ENCODE peak calls at places on chromosomes 2 and 18, in ten cellular contexts. One of them, this sample, is unnamed. For H3K27me3 and H3K4me1, the result is how much of the 10 kb centered on the place peaks cover.

GRCh38 chr2:191701696-191702095 is 23.8 kb downstream of the NABP1 start:
- DNase-seq in left ventricle myocardium inferior: no peak
- DNase-seq in tibial artery: no peak
- DNase-seq in sigmoid colon: no peak
- DNase-seq in endothelial cell of umbilical vein: no peak
- DNase-seq in transverse colon: no peak
- DNase-seq in Peyer's patch: no peak
- DNase-seq in ascending aorta: no peak
- DNase-seq in suprapubic skin: no peak
- DNase-seq in colonic mucosa: no peak
- DNase-seq in this sample: no peak

GRCh38 chr18:63366270-63366990 is 576 bp downstream of the KDSR start:
- DNase-seq in left ventricle myocardium inferior: peak
- DNase-seq in tibial artery: peak
- DNase-seq in sigmoid colon: peak
- DNase-seq in endothelial cell of umbilical vein: peak
- DNase-seq in transverse colon: peak
- DNase-seq in Peyer's patch: peak
- DNase-seq in ascending aorta: peak
- DNase-seq in suprapubic skin: peak
- DNase-seq in colonic mucosa: peak
- DNase-seq in this sample: peak

GRCh38 chr18:79523221-79523737 is 127.5 kb downstream of the NFATC1 start:
- DNase-seq in left ventricle myocardium inferior: no peak
- DNase-seq in tibial artery: no peak
- DNase-seq in sigmoid colon: no peak
- DNase-seq in endothelial cell of umbilical vein: no peak
- DNase-seq in transverse colon: no peak
- DNase-seq in Peyer's patch: peak
- DNase-seq in ascending aorta: no peak
- DNase-seq in suprapubic skin: no peak
- DNase-seq in colonic mucosa: no peak
- DNase-seq in this sample: no peak

GRCh38 chr2:120261387-120262006 is 8.8 kb downstream of the RALB start:
- DNase-seq in left ventricle myocardium inferior: no peak
- DNase-seq in tibial artery: no peak
- DNase-seq in sigmoid colon: no peak
- DNase-seq in endothelial cell of umbilical vein: no peak
- DNase-seq in transverse colon: no peak
- DNase-seq in Peyer's patch: no peak
- DNase-seq in ascending aorta: no peak
- DNase-seq in suprapubic skin: no peak
- DNase-seq in colonic mucosa: no peak
- DNase-seq in this sample: no peak

GRCh38 chr2:37154790-37155189 is 2.0 kb downstream of the EIF2AK2 start:
- DNase-seq in left ventricle myocardium inferior: no peak
- DNase-seq in tibial artery: no peak
- DNase-seq in sigmoid colon: no peak
- DNase-seq in endothelial cell of umbilical vein: no peak
- DNase-seq in transverse colon: no peak
- DNase-seq in Peyer's patch: no peak
- DNase-seq in ascending aorta: no peak
- DNase-seq in suprapubic skin: no peak
- DNase-seq in colonic mucosa: no peak
- DNase-seq in this sample: no peak

GRCh38 chr2:235000426-235001236 is 48.8 kb downstream of the SH3BP4 start:
- DNase-seq in left ventricle myocardium inferior: no peak
- DNase-seq in tibial artery: no peak
- DNase-seq in sigmoid colon: peak
- DNase-seq in endothelial cell of umbilical vein: peak
- DNase-seq in transverse colon: peak
- DNase-seq in Peyer's patch: peak
- DNase-seq in ascending aorta: no peak
- DNase-seq in suprapubic skin: no peak
- DNase-seq in colonic mucosa: peak
- DNase-seq in this sample: no peak

GRCh38 chr18:12645751-12646203 is 12.1 kb downstream of the SPIRE1 start:
- DNase-seq in left ventricle myocardium inferior: peak
- DNase-seq in tibial artery: peak
- DNase-seq in sigmoid colon: peak
- DNase-seq in endothelial cell of umbilical vein: peak
- DNase-seq in transverse colon: no peak
- DNase-seq in Peyer's patch: no peak
- DNase-seq in ascending aorta: peak
- DNase-seq in suprapubic skin: no peak
- DNase-seq in colonic mucosa: no peak
- DNase-seq in this sample: no peak

GRCh38 chr2:221495766-221496165 is 76.3 kb downstream of the EPHA4 start:
- DNase-seq in left ventricle myocardium inferior: no peak
- DNase-seq in tibial artery: no peak
- DNase-seq in sigmoid colon: no peak
- DNase-seq in endothelial cell of umbilical vein: no peak
- DNase-seq in transverse colon: no peak
- DNase-seq in Peyer's patch: no peak
- DNase-seq in ascending aorta: no peak
- DNase-seq in suprapubic skin: no peak
- DNase-seq in colonic mucosa: no peak
- DNase-seq in this sample: no peak

GRCh38 chr18:76422838-76423237 is 72.2 kb downstream of the ZNF516 start:
- DNase-seq in left ventricle myocardium inferior: no peak
- DNase-seq in tibial artery: no peak
- DNase-seq in sigmoid colon: no peak
- DNase-seq in endothelial cell of umbilical vein: no peak
- DNase-seq in transverse colon: no peak
- DNase-seq in Peyer's patch: no peak
- DNase-seq in ascending aorta: no peak
- DNase-seq in suprapubic skin: no peak
- DNase-seq in colonic mucosa: no peak
- DNase-seq in this sample: no peak

GRCh38 chr2:143717532-143718168 is 588.4 kb downstream of the ARHGAP15 start:
- DNase-seq in left ventricle myocardium inferior: no peak
- DNase-seq in tibial artery: no peak
- DNase-seq in sigmoid colon: no peak
- DNase-seq in endothelial cell of umbilical vein: no peak
- DNase-seq in transverse colon: no peak
- DNase-seq in Peyer's patch: no peak
- DNase-seq in ascending aorta: no peak
- DNase-seq in suprapubic skin: no peak
- DNase-seq in colonic mucosa: no peak
- DNase-seq in this sample: no peak

GRCh38 chr18:38198956-38199355 is 633.4 kb upstream of the CELF4 start:
- DNase-seq in left ventricle myocardium inferior: no peak
- DNase-seq in tibial artery: no peak
- DNase-seq in sigmoid colon: no peak
- DNase-seq in endothelial cell of umbilical vein: no peak
- DNase-seq in transverse colon: no peak
- DNase-seq in Peyer's patch: no peak
- DNase-seq in ascending aorta: no peak
- DNase-seq in suprapubic skin: no peak
- DNase-seq in colonic mucosa: no peak
- DNase-seq in this sample: no peak

GRCh38 chr2:189580267-189580661 is 322 bp downstream of the SLC40A1 start:
- DNase-seq in left ventricle myocardium inferior: peak
- DNase-seq in tibial artery: peak
- DNase-seq in sigmoid colon: peak
- DNase-seq in endothelial cell of umbilical vein: no peak
- DNase-seq in transverse colon: peak
- DNase-seq in Peyer's patch: peak
- DNase-seq in ascending aorta: no peak
- DNase-seq in suprapubic skin: no peak
- DNase-seq in colonic mucosa: no peak
- DNase-seq in this sample: no peak

GRCh38 chr2:189579585-189579984 is 1.0 kb downstream of the SLC40A1 start:
- DNase-seq in left ventricle myocardium inferior: no peak
- DNase-seq in tibial artery: no peak
- DNase-seq in sigmoid colon: no peak
- DNase-seq in endothelial cell of umbilical vein: peak
- DNase-seq in transverse colon: no peak
- DNase-seq in Peyer's patch: no peak
- DNase-seq in ascending aorta: no peak
- DNase-seq in suprapubic skin: no peak
- DNase-seq in colonic mucosa: no peak
- DNase-seq in this sample: no peak

GRCh38 chr2:189582140-189582825 is 1.7 kb upstream of the SLC40A1 start:
- DNase-seq in left ventricle myocardium inferior: no peak
- DNase-seq in tibial artery: no peak
- DNase-seq in sigmoid colon: no peak
- DNase-seq in endothelial cell of umbilical vein: no peak
- DNase-seq in transverse colon: no peak
- DNase-seq in Peyer's patch: no peak
- DNase-seq in ascending aorta: no peak
- DNase-seq in suprapubic skin: no peak
- DNase-seq in colonic mucosa: no peak
- DNase-seq in this sample: no peak

GRCh38 chr2:189581354-189582139 is 961 bp upstream of the SLC40A1 start:
- DNase-seq in left ventricle myocardium inferior: peak
- DNase-seq in tibial artery: no peak
- DNase-seq in sigmoid colon: peak
- DNase-seq in endothelial cell of umbilical vein: no peak
- DNase-seq in transverse colon: peak
- DNase-seq in Peyer's patch: peak
- DNase-seq in ascending aorta: no peak
- DNase-seq in suprapubic skin: no peak
- DNase-seq in colonic mucosa: peak
- DNase-seq in this sample: no peak

DNA sequence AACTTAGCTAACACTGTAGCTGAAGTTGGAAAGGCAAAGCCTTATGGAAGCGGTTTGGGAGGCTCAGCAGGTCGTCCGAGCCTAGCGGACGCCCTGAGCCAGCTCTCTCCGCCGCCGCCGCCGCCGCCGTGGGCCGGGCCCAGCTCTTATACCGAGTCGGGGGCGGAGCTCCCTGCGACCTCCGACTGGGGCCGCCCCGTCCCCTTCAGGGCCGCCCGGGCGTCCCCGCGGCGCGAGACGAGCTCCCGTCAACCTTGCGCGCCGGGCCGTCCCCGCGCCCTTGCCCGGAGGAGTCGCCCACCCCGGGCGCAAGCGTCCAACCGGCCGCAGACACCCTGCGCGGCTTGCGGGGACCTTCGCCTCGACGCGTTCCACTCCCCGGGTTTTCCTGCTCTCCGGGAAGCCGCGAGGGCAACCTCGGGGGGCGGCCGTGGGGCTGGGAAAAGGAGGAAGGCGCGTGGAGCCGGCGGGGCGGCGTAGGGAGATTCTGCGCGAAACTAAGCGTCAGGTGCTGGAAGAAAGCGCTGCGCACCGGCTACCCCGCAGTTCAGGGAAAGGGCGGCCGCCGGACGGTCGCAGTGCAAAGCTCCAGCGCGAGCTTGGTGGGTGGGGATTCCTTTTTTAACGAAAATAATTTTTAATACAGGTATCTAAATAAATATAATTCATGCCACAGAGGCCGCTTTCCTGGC is at the start of gene SLC40A1:
- DNase-seq in left ventricle myocardium inferior: peak
- DNase-seq in tibial artery: peak
- DNase-seq in sigmoid colon: peak
- DNase-seq in endothelial cell of umbilical vein: peak
- DNase-seq in transverse colon: peak
- DNase-seq in Peyer's patch: peak
- DNase-seq in ascending aorta: peak
- DNase-seq in suprapubic skin: peak
- DNase-seq in colonic mucosa: peak
- DNase-seq in this sample: peak
- H3K27me3 ChIP-seq in left ventricle myocardium inferior: under half
- H3K27me3 ChIP-seq in tibial artery: under half
- H3K27me3 ChIP-seq in sigmoid colon: under half
- H3K27me3 ChIP-seq in endothelial cell of umbilical vein: under half
- H3K27me3 ChIP-seq in transverse colon: under half
- H3K27me3 ChIP-seq in Peyer's patch: under half
- H3K27me3 ChIP-seq in ascending aorta: under half
- H3K27me3 ChIP-seq in suprapubic skin: under half
- H3K27me3 ChIP-seq in colonic mucosa: under half
- H3K27me3 ChIP-seq in this sample: half or more

GRCh38 chr18:50286391-50287027 is 983 bp downstream of the CXXC1 start:
- DNase-seq in left ventricle myocardium inferior: no peak
- DNase-seq in tibial artery: no peak
- DNase-seq in sigmoid colon: peak
- DNase-seq in endothelial cell of umbilical vein: no peak
- DNase-seq in transverse colon: peak
- DNase-seq in Peyer's patch: peak
- DNase-seq in ascending aorta: no peak
- DNase-seq in suprapubic skin: no peak
- DNase-seq in colonic mucosa: peak
- DNase-seq in this sample: peak
- H3K27ac ChIP-seq in left ventricle myocardium inferior: peak
- H3K27ac ChIP-seq in tibial artery: peak
- H3K27ac ChIP-seq in sigmoid colon: peak
- H3K27ac ChIP-seq in endothelial cell of umbilical vein: peak
- H3K27ac ChIP-seq in transverse colon: peak
- H3K27ac ChIP-seq in Peyer's patch: peak
- H3K27ac ChIP-seq in ascending aorta: peak
- H3K27ac ChIP-seq in suprapubic skin: peak
- H3K27ac ChIP-seq in colonic mucosa: no peak
- H3K27ac ChIP-seq in this sample: no peak

GRCh38 chr2:40824269-40824668 is 372.4 kb upstream of the SLC8A1 start:
- DNase-seq in left ventricle myocardium inferior: no peak
- DNase-seq in tibial artery: no peak
- DNase-seq in sigmoid colon: no peak
- DNase-seq in endothelial cell of umbilical vein: peak
- DNase-seq in transverse colon: no peak
- DNase-seq in Peyer's patch: no peak
- DNase-seq in ascending aorta: no peak
- DNase-seq in suprapubic skin: no peak
- DNase-seq in colonic mucosa: no peak
- DNase-seq in this sample: no peak
- H3K4me1 ChIP-seq in left ventricle myocardium inferior: under half
- H3K4me1 ChIP-seq in tibial artery: under half
- H3K4me1 ChIP-seq in sigmoid colon: under half
- H3K4me1 ChIP-seq in endothelial cell of umbilical vein: under half
- H3K4me1 ChIP-seq in transverse colon: under half
- H3K4me1 ChIP-seq in Peyer's patch: under half
- H3K4me1 ChIP-seq in ascending aorta: under half
- H3K4me1 ChIP-seq in suprapubic skin: under half
- H3K4me1 ChIP-seq in colonic mucosa: under half
- H3K4me1 ChIP-seq in this sample: under half

DNA sequence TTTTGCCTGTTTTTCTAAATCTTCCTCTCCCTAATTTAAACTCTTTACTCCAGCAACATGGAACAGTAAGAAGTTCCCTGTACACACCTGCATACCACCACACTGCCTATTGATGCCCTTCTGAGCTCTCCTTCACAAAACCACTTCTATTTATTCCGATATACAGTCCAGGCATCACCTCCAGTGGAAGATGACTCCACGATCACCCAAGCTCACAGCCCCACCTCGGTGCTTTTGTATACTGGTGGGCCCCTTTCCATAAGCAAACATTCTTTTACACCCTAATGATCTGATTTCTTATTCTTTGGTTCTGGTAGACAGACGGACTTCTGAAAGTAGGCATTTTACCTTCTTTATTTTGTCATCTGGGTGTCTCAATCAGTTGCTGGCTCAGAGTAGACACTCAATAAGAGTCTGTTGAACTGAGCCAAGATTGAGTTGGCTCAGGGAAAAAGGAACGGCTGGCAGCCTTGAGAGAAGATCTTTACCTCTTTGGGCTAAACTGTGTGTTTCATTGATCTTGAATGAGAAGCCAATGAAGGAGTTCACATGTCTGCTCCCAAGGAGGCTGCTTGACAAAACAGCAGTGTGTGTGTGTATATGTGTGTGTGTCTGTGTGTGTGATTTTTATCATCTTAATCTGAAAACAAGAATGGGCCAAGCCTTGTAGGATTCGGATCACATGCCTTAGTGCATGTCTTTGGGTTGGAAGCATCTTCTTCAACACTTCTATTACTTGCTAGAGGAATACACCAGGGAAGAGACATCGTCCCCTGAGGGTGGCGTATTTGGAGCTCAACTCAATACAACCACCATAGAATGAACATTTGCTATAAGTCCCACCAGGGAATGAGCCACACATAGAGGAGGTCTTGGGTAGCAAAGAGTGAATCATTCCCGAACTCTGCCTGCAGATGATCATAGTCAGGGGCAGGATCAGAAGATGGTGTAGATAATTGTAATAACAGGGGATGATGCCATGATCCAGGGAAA is 341.8 kb downstream of the CYRIA start:
- DNase-seq in left ventricle myocardium inferior: no peak
- DNase-seq in tibial artery: no peak
- DNase-seq in sigmoid colon: no peak
- DNase-seq in endothelial cell of umbilical vein: no peak
- DNase-seq in transverse colon: no peak
- DNase-seq in Peyer's patch: no peak
- DNase-seq in ascending aorta: no peak
- DNase-seq in suprapubic skin: no peak
- DNase-seq in colonic mucosa: no peak
- DNase-seq in this sample: no peak
- H3K27me3 ChIP-seq in left ventricle myocardium inferior: under half
- H3K27me3 ChIP-seq in tibial artery: under half
- H3K27me3 ChIP-seq in sigmoid colon: under half
- H3K27me3 ChIP-seq in endothelial cell of umbilical vein: under half
- H3K27me3 ChIP-seq in transverse colon: under half
- H3K27me3 ChIP-seq in Peyer's patch: under half
- H3K27me3 ChIP-seq in ascending aorta: under half
- H3K27me3 ChIP-seq in suprapubic skin: under half
- H3K27me3 ChIP-seq in colonic mucosa: under half
- H3K27me3 ChIP-seq in this sample: under half

This sample was measured in SJSA1.